ENCODE peak calls at places on chromosomes 13 and 19, in four cellular contexts. W is stomach, S is esophagus squamous epithelium, D is transverse colon. V is an unnamed sample.

GRCh38 chr19:50556236-50557008 is 11.8 kb downstream of the LRRC4B start:
- DNase-seq in S (no peak), W (peak), D (peak), V (peak)

GRCh38 chr19:6580313-6580712 is 10.6 kb downstream of the CD70 start:
- DNase-seq in S (no peak), D (no peak), W (no peak), V (no peak)

GRCh38 chr13:23844132-23844531 is 45.1 kb downstream of the MIPEP start:
- DNase-seq in D (no peak), S (no peak), W (no peak), V (no peak)

GRCh38 chr13:31749929-31750328 is 10.6 kb downstream of the RXFP2 start:
- DNase-seq in S (no peak), D (no peak), W (no peak), V (no peak)

GRCh38 chr19:14405758-14406644 is 13.1 kb downstream of the DDX39A start:
- DNase-seq in D (peak), W (peak), S (no peak), V (peak)

GRCh38 chr19:4516939-4517300 is 1.4 kb downstream of the PLIN4 start:
- DNase-seq in W (no peak), S (no peak), D (no peak), V (no peak)

GRCh38 chr13:38980628-38981078 is 10.0 kb downstream of the STOML3 start:
- DNase-seq in S (no peak), W (no peak), D (no peak), V (no peak)

GRCh38 chr13:27821566-27821965 is 29.3 kb downstream of the GSX1 start:
- DNase-seq in S (no peak), W (no peak), D (no peak), V (no peak)

GRCh38 chr13:34731486-34731885 is 210.6 kb upstream of the NBEA start:
- DNase-seq in W (no peak), D (no peak), S (no peak), V (no peak)

GRCh38 chr19:2371656-2372055 is 11.6 kb downstream of the TMPRSS9 start:
- DNase-seq in S (no peak), D (no peak), W (no peak), V (no peak)

GRCh38 chr13:49400755-49401659 is 42.9 kb downstream of the CAB39L start:
- DNase-seq in D (peak), W (peak), S (no peak), V (no peak)

GRCh38 chr13:77437267-77437666 is 98.2 kb upstream of the SCEL start:
- DNase-seq in S (no peak), D (no peak), W (no peak), V (no peak)

GRCh38 chr13:40982772-40983171 is 36.3 kb downstream of the ELF1 start:
- DNase-seq in W (no peak), D (peak), S (no peak), V (peak)

GRCh38 chr19:29671393-29672076 is 6.3 kb downstream of the PLEKHF1 start:
- DNase-seq in D (peak), W (peak), S (peak), V (no peak)

GRCh38 chr19:14059093-14059480 is 2.8 kb downstream of the PALM3 start:
- DNase-seq in D (peak), W (peak), S (no peak), V (peak)

GRCh38 chr19:30227661-30228112 is 144.5 kb upstream of the ZNF536 start:
- DNase-seq in D (peak), S (no peak), W (peak), V (peak)

GRCh38 chr19:782195-783043 is 14.8 kb upstream of the PTBP1 start:
- DNase-seq in W (peak), D (no peak), S (no peak), V (no peak)

GRCh38 chr13:51328488-51328887 is 11.0 kb upstream of the SERPINE3 start:
- DNase-seq in W (no peak), D (no peak), S (no peak), V (no peak)

GRCh38 chr13:27012482-27013197 is 159.0 kb downstream of the USP12 start:
- DNase-seq in S (no peak), D (no peak), W (no peak), V (no peak)

DNA sequence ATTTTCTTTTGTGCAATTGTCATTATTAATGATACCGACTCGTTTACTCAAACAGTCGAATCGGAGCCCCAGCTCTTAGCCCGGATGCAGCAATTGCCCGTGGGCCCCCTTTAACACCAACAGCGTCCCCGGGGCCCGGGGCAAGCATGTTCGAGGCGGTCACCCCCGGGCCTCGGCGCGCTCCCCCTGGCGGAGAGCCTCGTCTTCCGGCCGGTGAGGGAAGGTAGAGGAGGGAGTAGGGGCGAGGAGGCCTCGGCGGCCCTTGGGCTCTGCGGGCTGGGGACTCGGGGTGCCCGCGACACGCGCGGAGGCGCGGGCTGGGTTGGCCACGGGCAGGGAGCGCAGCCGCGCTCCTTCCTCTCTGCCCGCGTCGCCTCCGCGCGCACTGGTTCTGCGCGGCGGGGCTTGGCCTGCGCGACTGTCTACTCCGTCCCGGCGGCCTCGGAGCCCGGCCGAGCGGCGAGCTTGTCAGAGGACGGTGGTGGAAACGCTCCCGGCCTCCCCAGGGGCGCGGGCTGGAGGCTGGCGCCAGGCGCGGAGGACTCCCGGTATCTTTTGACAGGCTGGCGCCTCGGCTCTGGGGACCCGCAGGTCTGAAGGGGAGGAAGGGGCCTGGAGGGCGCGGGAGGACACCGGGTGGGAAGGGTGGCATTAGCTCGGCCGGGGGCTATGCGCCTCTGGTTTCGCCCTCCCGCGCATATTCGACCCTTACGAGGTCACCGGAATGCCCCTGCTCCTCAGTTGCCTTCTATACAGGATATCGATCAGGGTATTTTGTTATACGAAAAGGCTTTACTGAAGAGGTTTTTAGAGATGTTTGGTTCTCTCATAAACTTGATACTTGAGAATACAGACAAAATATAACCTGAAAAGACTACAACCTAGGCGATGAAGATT is 1.5 kb downstream of the BIVM start:
- DNase-seq in D (peak), W (peak), S (peak), V (peak)
- TF ChIP-seq CTCF in D (peak), W (peak), S (peak), V (peak)

DNA sequence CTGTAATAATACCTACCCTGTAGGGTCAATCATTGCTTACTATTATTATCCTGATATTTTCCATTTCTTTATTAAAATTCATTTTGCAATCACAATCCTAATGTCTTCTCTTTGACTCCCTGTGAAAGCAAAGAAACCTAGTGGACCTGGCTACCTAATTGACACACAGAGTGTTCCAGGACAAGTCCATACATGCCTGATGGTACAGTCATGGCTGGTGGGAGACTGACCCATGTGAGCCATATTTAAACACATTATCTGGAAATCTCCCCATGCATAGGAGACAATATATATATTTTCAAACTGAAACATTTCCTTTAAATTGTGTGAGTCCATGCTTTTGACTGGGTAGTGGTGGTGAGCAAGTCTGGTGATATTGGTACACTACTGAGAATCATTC is 230.6 kb upstream of the DACH1 start:
- DNase-seq in S (no peak), W (no peak), D (no peak), V (no peak)
- TF ChIP-seq POLR2A in S (no peak), W (no peak), D (no peak), V (no peak)

GRCh38 chr13:45587897-45588296 is 27.6 kb downstream of the ERICH6B start:
- DNase-seq in W (no peak), S (no peak), D (no peak), V (no peak)

GRCh38 chr13:45582533-45583076 is 32.9 kb downstream of the ERICH6B start:
- DNase-seq in S (no peak), W (no peak), D (no peak), V (no peak)

GRCh38 chr13:45584816-45585215 is 30.7 kb downstream of the ERICH6B start:
- DNase-seq in S (no peak), D (no peak), W (no peak), V (no peak)
- TF ChIP-seq CTCF in S (no peak), D (no peak), W (no peak), V (no peak)

GRCh38 chr13:110705826-110706569 is at the start of gene CARS2:
- DNase-seq in S (peak), W (peak), D (peak), V (peak)
- TF ChIP-seq POLR2A in S (no peak), W (no peak), D (peak), V (peak)

GRCh38 chr19:48487544-48487943 is 18.4 kb downstream of the CYTH2 start:
- DNase-seq in S (no peak), W (no peak), D (no peak), V (no peak)
- TF ChIP-seq CTCF in S (no peak), W (no peak), D (no peak), V (no peak)